ENCODE peak calls at places on chromosomes 7 and 10, in ten cellular contexts. H, E, P, O, F, T, I, Q, Z and A are unnamed samples. For H3K27me3, the result is how much of the 10 kb centered on the place peaks cover.

GRCh38 chr10:133378251-133379096 is 588 bp upstream of the PAOX start:
- DNase-seq in H (peak), E (peak), P (peak), O (peak), F (peak), T (no peak), I (peak), Q (no peak), Z (peak), A (peak)

GRCh38 chr7:99822731-99823718 is 4.8 kb upstream of the CYP3A43 start:
- DNase-seq in H (no peak), E (no peak), P (no peak), O (peak), F (no peak), T (no peak), I (no peak), Q (no peak), Z (no peak), A (no peak)

GRCh38 chr10:113007343-113007771 is 57.3 kb downstream of the TCF7L2 start:
- DNase-seq in H (no peak), E (no peak), P (no peak), O (no peak), F (no peak), T (no peak), I (no peak), Q (no peak), Z (no peak), A (no peak)

GRCh38 chr7:46854958-46855473 is 726.9 kb downstream of the TNS3 start:
- DNase-seq in H (peak), E (peak), P (no peak), O (no peak), F (no peak), T (no peak), I (no peak), Q (peak), Z (no peak), A (no peak)

GRCh38 chr7:123494193-123494796 is 40.1 kb downstream of the IQUB start:
- DNase-seq in H (no peak), E (peak), P (no peak), O (no peak), F (no peak), T (peak), I (peak), Q (peak), Z (peak), A (no peak)

GRCh38 chr7:80284848-80285247 is 150.2 kb downstream of the GNAI1 start:
- DNase-seq in H (peak), E (peak), P (no peak), O (no peak), F (no peak), T (no peak), I (no peak), Q (peak), Z (peak), A (peak)

GRCh38 chr10:13439771-13440708 is 88.8 kb downstream of the BEND7 start:
- DNase-seq in H (no peak), E (no peak), P (peak), O (peak), F (no peak), T (no peak), I (peak), Q (peak), Z (peak), A (no peak)

GRCh38 chr7:47804767-47805545 is 143.3 kb downstream of the PKD1L1 start:
- DNase-seq in H (peak), E (peak), P (no peak), O (no peak), F (no peak), T (no peak), I (no peak), Q (no peak), Z (no peak), A (no peak)

GRCh38 chr10:74841265-74841973 is 15.0 kb downstream of the KAT6B start:
- DNase-seq in H (peak), E (peak), P (no peak), O (peak), F (no peak), T (no peak), I (no peak), Q (peak), Z (no peak), A (no peak)

GRCh38 chr7:66198956-66199355 is 6.2 kb upstream of the TPST1 start:
- DNase-seq in H (no peak), E (no peak), P (no peak), O (no peak), F (peak), T (no peak), I (no peak), Q (no peak), Z (no peak), A (no peak)

GRCh38 chr10:60122190-60122589 is 215.8 kb upstream of the CCDC6 start:
- DNase-seq in H (no peak), E (no peak), P (no peak), O (no peak), F (no peak), T (no peak), I (no peak), Q (no peak), Z (no peak), A (no peak)

GRCh38 chr10:11164806-11165590 is 147.3 kb downstream of the CELF2 start:
- DNase-seq in H (peak), E (peak), P (peak), O (peak), F (peak), T (no peak), I (no peak), Q (peak), Z (peak), A (no peak)

GRCh38 chr7:64515781-64516180 is 47.1 kb downstream of the ZNF680 start:
- DNase-seq in H (no peak), E (no peak), P (no peak), O (no peak), F (no peak), T (no peak), I (no peak), Q (no peak), Z (no peak), A (no peak)

GRCh38 chr7:141550694-141551079 is 523 bp upstream of the AGK start:
- DNase-seq in H (no peak), E (no peak), P (peak), O (peak), F (no peak), T (no peak), I (peak), Q (no peak), Z (peak), A (peak)

GRCh38 chr7:28207486-28208158 is 27.0 kb upstream of the JAZF1 start:
- DNase-seq in H (peak), E (no peak), P (no peak), O (no peak), F (no peak), T (no peak), I (no peak), Q (no peak), Z (no peak), A (peak)

GRCh38 chr10:48365668-48366067 is 59.2 kb downstream of the MAPK8 start:
- DNase-seq in H (no peak), E (peak), P (no peak), O (no peak), F (no peak), T (no peak), I (no peak), Q (no peak), Z (no peak), A (no peak)

GRCh38 chr10:1362589-1363465 is 306.6 kb downstream of the WDR37 start:
- DNase-seq in H (no peak), E (no peak), P (no peak), O (no peak), F (no peak), T (no peak), I (peak), Q (no peak), Z (no peak), A (no peak)

GRCh38 chr10:13719411-13719810 is 132.6 kb downstream of the PRPF18 start:
- DNase-seq in H (no peak), E (no peak), P (no peak), O (no peak), F (no peak), T (no peak), I (no peak), Q (no peak), Z (no peak), A (no peak)

GRCh38 chr10:126147866-126148578 is 240.3 kb downstream of the ADAM12 start:
- DNase-seq in H (peak), E (peak), P (no peak), O (no peak), F (no peak), T (no peak), I (peak), Q (peak), Z (no peak), A (peak)

GRCh38 chr10:69048103-69048502 is 39.8 kb upstream of the SRGN start:
- DNase-seq in H (no peak), E (peak), P (no peak), O (no peak), F (peak), T (no peak), I (peak), Q (peak), Z (no peak), A (no peak)

GRCh38 chr7:86470763-86471162 is 172.9 kb upstream of the GRM3 start:
- DNase-seq in H (no peak), E (no peak), P (no peak), O (no peak), F (no peak), T (no peak), I (no peak), Q (no peak), Z (no peak), A (no peak)

GRCh38 chr10:58897708-58898107 is 278.7 kb upstream of the PHYHIPL start:
- DNase-seq in H (no peak), E (no peak), P (no peak), O (no peak), F (no peak), T (no peak), I (no peak), Q (no peak), Z (no peak), A (no peak)

GRCh38 chr10:34584164-34584563 is 230.9 kb downstream of the PARD3 start:
- DNase-seq in H (peak), E (peak), P (no peak), O (no peak), F (no peak), T (no peak), I (no peak), Q (peak), Z (no peak), A (no peak)

GRCh38 chr10:30862486-30862885 is 169.2 kb downstream of the ZNF438 start:
- DNase-seq in H (peak), E (peak), P (no peak), O (no peak), F (no peak), T (no peak), I (no peak), Q (no peak), Z (no peak), A (peak)

GRCh38 chr7:44095781-44096180 is 8.4 kb upstream of the AEBP1 start:
- DNase-seq in H (no peak), E (no peak), P (peak), O (no peak), F (no peak), T (no peak), I (no peak), Q (no peak), Z (no peak), A (no peak)

GRCh38 chr7:158394936-158395335 is 192.7 kb downstream of the PTPRN2 start:
- DNase-seq in H (no peak), E (no peak), P (no peak), O (peak), F (no peak), T (no peak), I (no peak), Q (no peak), Z (peak), A (no peak)

GRCh38 chr10:7788640-7789335 is 811 bp downstream of the ATP5F1C start:
- DNase-seq in H (no peak), E (peak), P (no peak), O (no peak), F (no peak), T (no peak), I (no peak), Q (no peak), Z (peak), A (no peak)

GRCh38 chr7:130363156-130363847 is 17.0 kb upstream of the CPA1 start:
- DNase-seq in H (peak), E (peak), P (no peak), O (no peak), F (peak), T (peak), I (peak), Q (peak), Z (no peak), A (peak)

GRCh38 chr7:152709307-152710133 is 33.6 kb upstream of the XRCC2 start:
- DNase-seq in H (peak), E (peak), P (no peak), O (no peak), F (no peak), T (peak), I (no peak), Q (no peak), Z (no peak), A (no peak)

GRCh38 chr10:59865101-59865500 is 41.3 kb downstream of the CCDC6 start:
- DNase-seq in H (no peak), E (peak), P (no peak), O (no peak), F (no peak), T (peak), I (no peak), Q (no peak), Z (no peak), A (no peak)

GRCh38 chr7:521221-522070 is 1.8 kb upstream of the PDGFA start:
- DNase-seq in H (no peak), E (peak), P (peak), O (peak), F (peak), T (no peak), I (no peak), Q (peak), Z (peak), A (no peak)

GRCh38 chr7:27177795-27178320 is 3.7 kb upstream of the HOXA10 start:
- DNase-seq in H (no peak), E (no peak), P (no peak), O (no peak), F (peak), T (no peak), I (no peak), Q (no peak), Z (no peak), A (no peak)

GRCh38 chr7:105353752-105354328 is 34.9 kb downstream of the SRPK2 start:
- DNase-seq in H (peak), E (no peak), P (peak), O (peak), F (peak), T (no peak), I (peak), Q (peak), Z (no peak), A (peak)

GRCh38 chr10:130423455-130424305 is 287.5 kb downstream of the GLRX3 start:
- DNase-seq in H (no peak), E (no peak), P (no peak), O (no peak), F (no peak), T (no peak), I (no peak), Q (no peak), Z (no peak), A (no peak)

GRCh38 chr7:101784275-101785127 is 32.9 kb upstream of the CUX1 start:
- DNase-seq in H (no peak), E (no peak), P (peak), O (no peak), F (no peak), T (no peak), I (no peak), Q (no peak), Z (no peak), A (no peak)

GRCh38 chr10:129494740-129495139 is 27.7 kb downstream of the MGMT start:
- DNase-seq in H (no peak), E (no peak), P (no peak), O (no peak), F (no peak), T (no peak), I (no peak), Q (no peak), Z (no peak), A (no peak)

GRCh38 chr7:117648203-117648866 is 168.5 kb downstream of the CFTR start:
- DNase-seq in H (no peak), E (no peak), P (no peak), O (no peak), F (no peak), T (no peak), I (no peak), Q (no peak), Z (no peak), A (no peak)

DNA sequence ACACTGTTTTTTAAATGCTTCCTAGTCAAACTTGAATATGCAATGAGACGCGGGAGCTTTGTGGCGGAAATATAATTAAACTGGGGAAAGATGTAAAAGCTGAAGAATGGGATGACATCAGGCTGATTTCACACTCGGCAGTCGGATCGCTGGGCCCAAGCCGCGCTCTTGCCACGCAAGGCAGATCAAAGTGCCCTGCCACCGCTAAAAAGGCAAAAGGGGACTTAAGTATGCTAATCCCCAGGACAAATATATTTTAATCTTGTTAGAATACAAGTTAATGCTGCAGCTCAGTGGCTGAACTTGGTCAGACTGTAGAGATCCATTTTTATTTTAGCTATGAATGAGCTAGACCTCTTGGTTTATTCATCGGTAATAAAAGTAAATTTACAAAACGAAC is 13.8 kb downstream of the EN2 start:
- DNase-seq in H (no peak), E (no peak), P (no peak), O (no peak), F (no peak), T (no peak), I (no peak), Q (no peak), Z (no peak), A (no peak)
- H3K4me3 ChIP-seq in H (no peak), E (no peak), P (no peak), O (no peak), F (no peak), T (no peak), I (no peak), Q (no peak), Z (no peak), A (no peak)

GRCh38 chr10:71265618-71266146 is 53.3 kb downstream of the UNC5B start:
- DNase-seq in H (no peak), E (no peak), P (peak), O (no peak), F (no peak), T (no peak), I (no peak), Q (no peak), Z (no peak), A (no peak)

GRCh38 chr10:71268247-71268691 is 50.8 kb upstream of the SLC29A3 start:
- DNase-seq in H (peak), E (peak), P (peak), O (no peak), F (no peak), T (no peak), I (peak), Q (peak), Z (no peak), A (no peak)

GRCh38 chr10:71267508-71268240 is 51.4 kb upstream of the SLC29A3 start:
- DNase-seq in H (no peak), E (no peak), P (peak), O (no peak), F (no peak), T (no peak), I (peak), Q (no peak), Z (no peak), A (no peak)

GRCh38 chr10:71266147-71266917 is 52.7 kb upstream of the SLC29A3 start:
- DNase-seq in H (peak), E (peak), P (peak), O (peak), F (no peak), T (no peak), I (peak), Q (peak), Z (peak), A (no peak)

DNA sequence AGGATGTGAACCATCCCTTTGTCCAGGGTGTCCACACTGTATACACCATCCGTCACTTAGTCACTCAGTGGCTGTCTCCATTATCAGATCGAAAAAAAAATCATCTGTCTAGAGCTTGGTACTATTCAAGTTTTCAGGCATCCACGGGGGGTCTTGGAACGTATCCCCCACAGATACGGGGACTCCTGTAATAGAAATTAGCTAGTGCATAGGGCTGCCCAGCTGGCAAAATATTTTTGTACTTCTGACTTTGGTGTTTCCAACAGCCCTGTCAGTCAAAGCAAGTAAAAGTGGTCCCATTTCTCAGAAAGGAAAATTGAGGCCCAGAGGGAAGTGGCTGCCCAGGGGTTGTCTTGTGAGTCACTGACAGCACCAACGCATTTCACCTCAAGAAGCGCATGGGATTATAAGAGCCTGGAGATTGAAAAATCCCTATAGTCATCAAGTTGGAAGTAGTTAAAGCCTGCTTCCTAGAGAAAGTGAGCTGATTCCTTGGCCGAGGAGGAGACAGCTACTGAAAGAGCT is 52.1 kb upstream of the SLC29A3 start:
- DNase-seq in H (no peak), E (peak), P (no peak), O (no peak), F (no peak), T (no peak), I (no peak), Q (no peak), Z (no peak), A (no peak)
- H3K27ac ChIP-seq in H (no peak), E (peak), P (no peak), O (no peak), F (no peak), T (no peak), I (no peak), Q (no peak), Z (peak), A (no peak)

DNA sequence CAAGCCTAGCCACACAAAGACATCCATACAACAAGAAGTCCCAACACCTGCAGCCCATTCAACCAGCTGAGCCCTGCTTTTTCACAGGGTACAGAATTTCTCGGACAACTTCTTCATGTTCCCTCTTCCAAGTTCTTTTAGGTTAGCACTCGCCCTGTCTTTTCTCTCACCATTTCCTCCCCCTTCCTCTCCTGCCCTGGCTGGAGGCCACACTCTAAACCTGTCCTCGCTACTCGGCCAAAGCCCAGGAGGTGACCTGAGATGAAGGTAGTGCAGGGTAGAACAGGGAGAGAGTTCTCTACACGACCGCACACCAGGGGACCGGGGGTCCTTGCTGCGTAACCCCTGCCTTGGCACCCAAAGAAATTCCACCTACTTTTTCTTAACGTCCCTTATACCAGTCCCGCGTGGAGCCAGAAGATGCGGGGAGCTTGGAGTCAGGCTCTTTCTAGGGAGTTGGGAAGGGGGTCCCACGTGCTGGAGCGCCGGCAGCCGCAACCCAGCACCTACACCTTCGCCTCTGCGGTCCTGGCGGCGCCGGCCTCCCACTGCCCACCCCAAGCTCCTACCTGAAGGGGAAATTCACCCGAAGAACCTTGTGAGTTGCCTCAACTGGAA is 16.0 kb upstream of the DLX6 start:
- DNase-seq in H (no peak), E (no peak), P (no peak), O (no peak), F (no peak), T (no peak), I (no peak), Q (no peak), Z (no peak), A (no peak)
- H3K27me3 ChIP-seq in H (half or more), E (under half), P (under half), O (under half), F (half or more), T (half or more), I (under half), Q (half or more), Z (under half), A (under half)

GRCh38 chr10:22325272-22325947 is 4.5 kb downstream of the BMI1 start:
- DNase-seq in H (peak), E (peak), P (peak), O (peak), F (peak), T (no peak), I (peak), Q (no peak), Z (peak), A (peak)
- H3K4me3 ChIP-seq in H (peak), E (peak), P (peak), O (peak), F (peak), T (peak), I (peak), Q (peak), Z (peak), A (peak)

GRCh38 chr7:98643232-98643985 is 26.3 kb downstream of the NPTX2 start:
- DNase-seq in H (no peak), E (no peak), P (no peak), O (no peak), F (peak), T (no peak), I (no peak), Q (no peak), Z (no peak), A (no peak)
- H3K27ac ChIP-seq in H (no peak), E (no peak), P (no peak), O (no peak), F (no peak), T (no peak), I (no peak), Q (no peak), Z (no peak), A (no peak)